ENCODE peak calls at places on chromosomes 2 and 18, in nine cellular contexts. One of them, this sample, is unnamed.

GRCh38 chr2:26561918-26562810 is 79.0 kb downstream of the CIB4 start:
- DNase-seq in PC-3: no peak
- DNase-seq in transverse colon: peak; percentile 61
- DNase-seq in NT2/D1: no peak
- DNase-seq in upper lobe of left lung: peak; percentile 91
- DNase-seq in MM.1S: no peak
- DNase-seq in fibroblast of lung: peak; percentile 30
- DNase-seq in cardiac muscle cell: peak; percentile 69
- DNase-seq in tibial artery: peak; percentile 66
- DNase-seq in this sample: peak; percentile 53

GRCh38 chr2:44955593-44956449 is 14.3 kb downstream of the SIX3 start:
- DNase-seq in NT2/D1: peak; percentile 74
- DNase-seq in fibroblast of lung: no peak
- DNase-seq in PC-3: peak; percentile 76
- DNase-seq in upper lobe of left lung: peak; percentile 93
- DNase-seq in cardiac muscle cell: peak; percentile 88
- DNase-seq in MM.1S: peak; percentile 72
- DNase-seq in tibial artery: peak; percentile 81
- DNase-seq in transverse colon: peak; percentile 72
- DNase-seq in this sample: peak; percentile 95

GRCh38 chr2:168136392-168136977 is 110.9 kb downstream of the STK39 start:
- DNase-seq in upper lobe of left lung: no peak
- DNase-seq in PC-3: peak; percentile 80
- DNase-seq in transverse colon: no peak
- DNase-seq in MM.1S: peak; percentile 46
- DNase-seq in fibroblast of lung: peak; percentile 45
- DNase-seq in NT2/D1: no peak
- DNase-seq in cardiac muscle cell: no peak
- DNase-seq in tibial artery: no peak
- DNase-seq in this sample: no peak

GRCh38 chr2:65465124-65465523 is 32.7 kb upstream of the SPRED2 start:
- DNase-seq in MM.1S: no peak
- DNase-seq in tibial artery: no peak
- DNase-seq in upper lobe of left lung: no peak
- DNase-seq in NT2/D1: no peak
- DNase-seq in transverse colon: no peak
- DNase-seq in cardiac muscle cell: no peak
- DNase-seq in PC-3: no peak
- DNase-seq in fibroblast of lung: peak; percentile 66
- DNase-seq in this sample: no peak

GRCh38 chr18:44744206-44745180 is 63.8 kb downstream of the SETBP1 start:
- DNase-seq in tibial artery: peak; percentile 70
- DNase-seq in transverse colon: no peak
- DNase-seq in fibroblast of lung: no peak
- DNase-seq in PC-3: no peak
- DNase-seq in upper lobe of left lung: peak; percentile 83
- DNase-seq in MM.1S: no peak
- DNase-seq in NT2/D1: no peak
- DNase-seq in cardiac muscle cell: peak; percentile 69
- DNase-seq in this sample: peak; percentile 81

GRCh38 chr2:48694143-48694542 is 61.4 kb downstream of the LHCGR start:
- DNase-seq in PC-3: no peak
- DNase-seq in tibial artery: no peak
- DNase-seq in fibroblast of lung: peak; percentile 92
- DNase-seq in cardiac muscle cell: no peak
- DNase-seq in upper lobe of left lung: no peak
- DNase-seq in NT2/D1: peak; percentile 33
- DNase-seq in MM.1S: no peak
- DNase-seq in transverse colon: no peak
- DNase-seq in this sample: no peak

GRCh38 chr18:52605345-52605744 is 265.3 kb downstream of the DCC start:
- DNase-seq in tibial artery: no peak
- DNase-seq in cardiac muscle cell: no peak
- DNase-seq in PC-3: no peak
- DNase-seq in fibroblast of lung: no peak
- DNase-seq in MM.1S: no peak
- DNase-seq in NT2/D1: no peak
- DNase-seq in transverse colon: no peak
- DNase-seq in upper lobe of left lung: no peak
- DNase-seq in this sample: no peak

GRCh38 chr2:120699292-120699691 is 36.4 kb upstream of the GLI2 start:
- DNase-seq in MM.1S: no peak
- DNase-seq in PC-3: no peak
- DNase-seq in cardiac muscle cell: no peak
- DNase-seq in transverse colon: no peak
- DNase-seq in upper lobe of left lung: no peak
- DNase-seq in tibial artery: no peak
- DNase-seq in NT2/D1: no peak
- DNase-seq in fibroblast of lung: no peak
- DNase-seq in this sample: peak; percentile 70

GRCh38 chr2:177270531-177270930 is 6.0 kb upstream of the NFE2L2 start:
- DNase-seq in PC-3: no peak
- DNase-seq in MM.1S: no peak
- DNase-seq in fibroblast of lung: peak; percentile 35
- DNase-seq in upper lobe of left lung: no peak
- DNase-seq in NT2/D1: no peak
- DNase-seq in transverse colon: no peak
- DNase-seq in tibial artery: no peak
- DNase-seq in cardiac muscle cell: no peak
- DNase-seq in this sample: no peak

DNA sequence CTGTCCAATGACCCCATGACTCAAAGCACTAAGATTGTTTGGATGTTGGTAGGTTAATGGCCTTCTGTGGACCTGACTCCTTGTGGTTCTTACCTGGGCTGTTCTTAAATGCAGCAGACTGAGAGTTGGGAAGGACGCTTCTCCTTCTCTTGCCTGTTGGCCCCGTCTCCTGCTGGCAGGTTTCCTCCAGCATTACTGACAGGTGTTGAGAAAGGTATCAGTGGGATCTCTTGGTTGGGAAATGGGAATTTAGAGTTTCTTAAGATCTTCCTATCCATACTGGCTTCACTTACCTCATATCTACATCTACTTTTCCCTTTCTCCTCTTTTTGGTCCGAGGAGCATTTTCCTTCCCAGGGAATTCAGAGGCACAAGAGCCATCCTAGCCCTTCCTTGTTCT is 57.9 kb downstream of the TET3 start:
- DNase-seq in tibial artery: no peak
- DNase-seq in transverse colon: no peak
- DNase-seq in fibroblast of lung: no peak
- DNase-seq in PC-3: no peak
- DNase-seq in NT2/D1: no peak
- DNase-seq in MM.1S: no peak
- DNase-seq in cardiac muscle cell: no peak
- DNase-seq in upper lobe of left lung: no peak
- DNase-seq in this sample: no peak
- H3K4me1 ChIP-seq in tibial artery: no peaks in the 10 kb centered on the region
- H3K4me1 ChIP-seq in transverse colon: no peaks in the 10 kb centered on the region
- H3K4me1 ChIP-seq in fibroblast of lung: no peaks in the 10 kb centered on the region
- H3K4me1 ChIP-seq in PC-3: no peaks in the 10 kb centered on the region
- H3K4me1 ChIP-seq in NT2/D1: peaks cover 6% of the 10 kb centered on the region
- H3K4me1 ChIP-seq in MM.1S: peaks cover 2% of the 10 kb centered on the region
- H3K4me1 ChIP-seq in cardiac muscle cell: peaks cover 10% of the 10 kb centered on the region
- H3K4me1 ChIP-seq in upper lobe of left lung: peaks cover 10% of the 10 kb centered on the region
- H3K4me1 ChIP-seq in this sample: peaks cover 11% of the 10 kb centered on the region

GRCh38 chr2:153568105-153568504 is 89.5 kb upstream of the RPRM start:
- DNase-seq in cardiac muscle cell: no peak
- DNase-seq in fibroblast of lung: no peak
- DNase-seq in transverse colon: no peak
- DNase-seq in NT2/D1: no peak
- DNase-seq in PC-3: no peak
- DNase-seq in upper lobe of left lung: no peak
- DNase-seq in MM.1S: no peak
- DNase-seq in tibial artery: no peak
- DNase-seq in this sample: no peak
- H3K4me3 ChIP-seq in cardiac muscle cell: no peak overlapping the region
- H3K4me3 ChIP-seq in fibroblast of lung: no peak overlapping the region
- H3K4me3 ChIP-seq in transverse colon: no peak overlapping the region
- H3K4me3 ChIP-seq in NT2/D1: no peak overlapping the region
- H3K4me3 ChIP-seq in PC-3: no peak overlapping the region
- H3K4me3 ChIP-seq in upper lobe of left lung: no peak overlapping the region
- H3K4me3 ChIP-seq in MM.1S: no peak overlapping the region
- H3K4me3 ChIP-seq in tibial artery: no peak overlapping the region
- H3K4me3 ChIP-seq in this sample: no peak overlapping the region

DNA sequence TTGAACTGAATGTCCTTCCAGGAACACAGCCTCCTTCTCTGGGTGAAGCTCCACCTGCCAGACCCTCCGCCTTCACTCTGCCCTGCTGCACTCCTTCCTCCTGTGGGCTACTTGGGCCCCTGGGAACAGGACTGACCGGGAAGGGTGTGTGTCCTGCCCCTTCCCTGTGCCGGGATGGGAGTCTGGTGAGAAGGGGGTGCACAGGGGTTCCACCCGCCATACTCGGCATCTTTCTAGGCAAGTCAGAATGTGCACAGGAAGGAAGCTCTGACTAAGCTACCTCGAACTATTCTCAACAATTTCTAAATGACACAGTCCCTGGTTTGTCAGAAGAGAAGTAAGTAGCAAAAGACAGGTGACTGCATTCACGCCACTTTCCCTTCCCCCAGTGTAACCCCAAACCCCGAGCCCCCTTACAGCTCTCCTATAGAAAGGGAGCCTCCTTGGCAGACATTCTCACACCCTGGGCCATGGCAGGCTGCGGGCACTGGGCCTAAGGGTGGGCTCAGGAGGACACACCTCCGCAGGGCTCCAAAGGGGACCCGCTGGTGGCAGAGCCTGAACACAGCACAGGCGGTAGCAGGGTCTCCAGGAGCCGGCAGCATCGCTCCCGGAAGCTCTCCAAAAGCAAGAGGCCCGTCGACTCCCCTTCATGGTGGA is 184.1 kb downstream of the HDAC4 start:
- DNase-seq in cardiac muscle cell: no peak
- DNase-seq in MM.1S: no peak
- DNase-seq in PC-3: no peak
- DNase-seq in transverse colon: no peak
- DNase-seq in NT2/D1: no peak
- DNase-seq in upper lobe of left lung: no peak
- DNase-seq in fibroblast of lung: no peak
- DNase-seq in tibial artery: no peak
- DNase-seq in this sample: no peak
- H3K4me1 ChIP-seq in cardiac muscle cell: peaks cover 3% of the 10 kb centered on the region
- H3K4me1 ChIP-seq in MM.1S: peaks cover 6% of the 10 kb centered on the region
- H3K4me1 ChIP-seq in PC-3: no peaks in the 10 kb centered on the region
- H3K4me1 ChIP-seq in transverse colon: peaks cover 12% of the 10 kb centered on the region
- H3K4me1 ChIP-seq in NT2/D1: peaks cover 12% of the 10 kb centered on the region
- H3K4me1 ChIP-seq in upper lobe of left lung: peaks cover 45% of the 10 kb centered on the region
- H3K4me1 ChIP-seq in fibroblast of lung: peaks cover 2% of the 10 kb centered on the region
- H3K4me1 ChIP-seq in tibial artery: peaks cover 9% of the 10 kb centered on the region
- H3K4me1 ChIP-seq in this sample: peaks cover 8% of the 10 kb centered on the region

GRCh38 chr2:237167038-237167437 is 81.3 kb downstream of the COPS8 start:
- DNase-seq in transverse colon: no peak
- DNase-seq in MM.1S: no peak
- DNase-seq in tibial artery: no peak
- DNase-seq in cardiac muscle cell: no peak
- DNase-seq in fibroblast of lung: no peak
- DNase-seq in NT2/D1: no peak
- DNase-seq in upper lobe of left lung: no peak
- DNase-seq in PC-3: no peak
- DNase-seq in this sample: no peak

GRCh38 chr2:237170017-237170416 is 84.3 kb downstream of the COPS8 start:
- DNase-seq in cardiac muscle cell: no peak
- DNase-seq in transverse colon: no peak
- DNase-seq in upper lobe of left lung: no peak
- DNase-seq in PC-3: no peak
- DNase-seq in fibroblast of lung: no peak
- DNase-seq in MM.1S: no peak
- DNase-seq in tibial artery: no peak
- DNase-seq in NT2/D1: no peak
- DNase-seq in this sample: no peak

GRCh38 chr2:237167934-237168333 is 82.2 kb downstream of the COPS8 start:
- DNase-seq in cardiac muscle cell: no peak
- DNase-seq in tibial artery: no peak
- DNase-seq in transverse colon: no peak
- DNase-seq in PC-3: no peak
- DNase-seq in MM.1S: no peak
- DNase-seq in upper lobe of left lung: no peak
- DNase-seq in NT2/D1: no peak
- DNase-seq in fibroblast of lung: no peak
- DNase-seq in this sample: no peak

GRCh38 chr2:237171895-237172294 is 86.2 kb downstream of the COPS8 start:
- DNase-seq in MM.1S: no peak
- DNase-seq in tibial artery: no peak
- DNase-seq in upper lobe of left lung: no peak
- DNase-seq in cardiac muscle cell: no peak
- DNase-seq in PC-3: no peak
- DNase-seq in fibroblast of lung: no peak
- DNase-seq in NT2/D1: no peak
- DNase-seq in transverse colon: no peak
- DNase-seq in this sample: no peak

GRCh38 chr2:237171396-237171795 is 85.7 kb downstream of the COPS8 start:
- DNase-seq in fibroblast of lung: peak; percentile 95
- DNase-seq in NT2/D1: no peak
- DNase-seq in PC-3: peak; percentile 85
- DNase-seq in transverse colon: no peak
- DNase-seq in upper lobe of left lung: no peak
- DNase-seq in MM.1S: no peak
- DNase-seq in tibial artery: peak; percentile 73
- DNase-seq in cardiac muscle cell: no peak
- DNase-seq in this sample: no peak
- H3K4me3 ChIP-seq in fibroblast of lung: peak overlapping the region; percentile 39
- H3K4me3 ChIP-seq in NT2/D1: no peak overlapping the region
- H3K4me3 ChIP-seq in PC-3: no peak overlapping the region
- H3K4me3 ChIP-seq in transverse colon: no peak overlapping the region
- H3K4me3 ChIP-seq in upper lobe of left lung: no peak overlapping the region
- H3K4me3 ChIP-seq in MM.1S: no peak overlapping the region
- H3K4me3 ChIP-seq in tibial artery: peak overlapping the region; percentile 27
- H3K4me3 ChIP-seq in cardiac muscle cell: no peak overlapping the region
- H3K4me3 ChIP-seq in this sample: no peak overlapping the region

GRCh38 chr2:136322436-136322835 is 204.5 kb upstream of the CXCR4 start:
- DNase-seq in MM.1S: no peak
- DNase-seq in fibroblast of lung: no peak
- DNase-seq in upper lobe of left lung: no peak
- DNase-seq in PC-3: no peak
- DNase-seq in transverse colon: no peak
- DNase-seq in tibial artery: no peak
- DNase-seq in NT2/D1: no peak
- DNase-seq in cardiac muscle cell: no peak
- DNase-seq in this sample: no peak

GRCh38 chr2:136323935-136324334 is 206.0 kb upstream of the CXCR4 start:
- DNase-seq in MM.1S: no peak
- DNase-seq in cardiac muscle cell: no peak
- DNase-seq in PC-3: no peak
- DNase-seq in NT2/D1: no peak
- DNase-seq in fibroblast of lung: no peak
- DNase-seq in upper lobe of left lung: no peak
- DNase-seq in tibial artery: no peak
- DNase-seq in transverse colon: no peak
- DNase-seq in this sample: no peak

GRCh38 chr2:136323212-136323611 is 205.3 kb upstream of the CXCR4 start:
- DNase-seq in cardiac muscle cell: no peak
- DNase-seq in PC-3: peak; percentile 30
- DNase-seq in fibroblast of lung: no peak
- DNase-seq in tibial artery: no peak
- DNase-seq in MM.1S: no peak
- DNase-seq in upper lobe of left lung: no peak
- DNase-seq in transverse colon: no peak
- DNase-seq in NT2/D1: no peak
- DNase-seq in this sample: no peak

GRCh38 chr2:136319651-136320050 is 201.7 kb upstream of the CXCR4 start:
- DNase-seq in fibroblast of lung: no peak
- DNase-seq in cardiac muscle cell: no peak
- DNase-seq in tibial artery: no peak
- DNase-seq in MM.1S: no peak
- DNase-seq in transverse colon: no peak
- DNase-seq in upper lobe of left lung: no peak
- DNase-seq in PC-3: no peak
- DNase-seq in NT2/D1: no peak
- DNase-seq in this sample: peak; percentile 83

GRCh38 chr2:136319227-136319626 is 201.3 kb upstream of the CXCR4 start:
- DNase-seq in tibial artery: no peak
- DNase-seq in MM.1S: no peak
- DNase-seq in cardiac muscle cell: no peak
- DNase-seq in fibroblast of lung: no peak
- DNase-seq in PC-3: no peak
- DNase-seq in NT2/D1: no peak
- DNase-seq in transverse colon: no peak
- DNase-seq in upper lobe of left lung: no peak
- DNase-seq in this sample: peak; percentile 82
- H3K4me1 ChIP-seq in tibial artery: no peaks in the 10 kb centered on the region
- H3K4me1 ChIP-seq in MM.1S: no peaks in the 10 kb centered on the region
- H3K4me1 ChIP-seq in cardiac muscle cell: no peaks in the 10 kb centered on the region
- H3K4me1 ChIP-seq in fibroblast of lung: no peaks in the 10 kb centered on the region
- H3K4me1 ChIP-seq in PC-3: no peaks in the 10 kb centered on the region
- H3K4me1 ChIP-seq in NT2/D1: peaks cover 5% of the 10 kb centered on the region
- H3K4me1 ChIP-seq in transverse colon: no peaks in the 10 kb centered on the region
- H3K4me1 ChIP-seq in upper lobe of left lung: peaks cover 2% of the 10 kb centered on the region
- H3K4me1 ChIP-seq in this sample: peaks cover 16% of the 10 kb centered on the region

This sample was measured in endodermal cell.